ENCODE peak calls at places on chromosomes 16 and 17, in four cellular contexts. K is heart left ventricle, N is testis, B is A549. F is an unnamed sample.

GRCh38 chr16:13680021-13680672 is 239.8 kb upstream of the ERCC4 start:
- DNase-seq in K (no peak), B (peak), N (no peak), F (no peak)

GRCh38 chr17:57940653-57941329 is 14.4 kb downstream of the CUEDC1 start:
- DNase-seq in K (no peak), B (no peak), N (no peak), F (no peak)

GRCh38 chr17:13437966-13438779 is 163.6 kb downstream of the HS3ST3A1 start:
- DNase-seq in N (no peak), K (no peak), B (no peak), F (no peak)

GRCh38 chr17:82859431-82860403 is 19.9 kb upstream of the ZNF750 start:
- DNase-seq in N (no peak), B (peak), K (no peak), F (peak)

GRCh38 chr16:87350681-87351319 is 32.8 kb downstream of the FBXO31 start:
- DNase-seq in B (no peak), N (peak), K (no peak), F (peak)

GRCh38 chr16:11576427-11577289 is 10.1 kb downstream of the LITAF start:
- DNase-seq in K (no peak), B (peak), N (peak), F (no peak)

GRCh38 chr16:70391881-70392481 is 45.3 kb downstream of the DDX19A start:
- DNase-seq in N (peak), B (peak), K (no peak), F (peak)

GRCh38 chr17:76234354-76234679 is 6.0 kb downstream of the RNF157 start:
- DNase-seq in K (no peak), N (no peak), B (no peak), F (no peak)

GRCh38 chr17:78322858-78323455 is 36.9 kb downstream of the SOCS3 start:
- DNase-seq in N (peak), K (peak), B (no peak), F (no peak)

GRCh38 chr17:48642059-48642842 is 16.1 kb upstream of the HOXB9 start:
- DNase-seq in K (no peak), B (peak), N (no peak), F (no peak)

GRCh38 chr16:15952265-15952711 is 2.9 kb downstream of the ABCC1 start:
- DNase-seq in B (no peak), N (no peak), K (peak), F (peak)

GRCh38 chr16:15950869-15951268 is 1.5 kb downstream of the ABCC1 start:
- DNase-seq in N (no peak), K (no peak), B (no peak), F (no peak)

GRCh38 chr16:15953477-15953876 is 4.1 kb downstream of the ABCC1 start:
- DNase-seq in K (no peak), B (no peak), N (no peak), F (peak)

GRCh38 chr16:15950167-15950854 is 895 bp downstream of the ABCC1 start:
- DNase-seq in N (peak), K (peak), B (no peak), F (peak)

GRCh38 chr16:15951852-15952251 is 2.4 kb downstream of the ABCC1 start:
- DNase-seq in N (peak), B (no peak), K (no peak), F (no peak)
- H3K27ac ChIP-seq in N (peak), B (peak), K (peak), F (peak)

GRCh38 chr17:44981221-44981968 is 13.3 kb upstream of the C1QL1 start:
- DNase-seq in N (no peak), K (no peak), B (peak), F (peak)

GRCh38 chr17:44983563-44983962 is 15.5 kb upstream of the C1QL1 start:
- DNase-seq in N (no peak), B (no peak), K (peak), F (no peak)

GRCh38 chr17:44978807-44979206 is 10.7 kb upstream of the C1QL1 start:
- DNase-seq in K (no peak), N (no peak), B (no peak), F (no peak)

GRCh38 chr17:44979426-44980273 is 11.5 kb upstream of the C1QL1 start:
- DNase-seq in N (no peak), B (no peak), K (no peak), F (no peak)

DNA sequence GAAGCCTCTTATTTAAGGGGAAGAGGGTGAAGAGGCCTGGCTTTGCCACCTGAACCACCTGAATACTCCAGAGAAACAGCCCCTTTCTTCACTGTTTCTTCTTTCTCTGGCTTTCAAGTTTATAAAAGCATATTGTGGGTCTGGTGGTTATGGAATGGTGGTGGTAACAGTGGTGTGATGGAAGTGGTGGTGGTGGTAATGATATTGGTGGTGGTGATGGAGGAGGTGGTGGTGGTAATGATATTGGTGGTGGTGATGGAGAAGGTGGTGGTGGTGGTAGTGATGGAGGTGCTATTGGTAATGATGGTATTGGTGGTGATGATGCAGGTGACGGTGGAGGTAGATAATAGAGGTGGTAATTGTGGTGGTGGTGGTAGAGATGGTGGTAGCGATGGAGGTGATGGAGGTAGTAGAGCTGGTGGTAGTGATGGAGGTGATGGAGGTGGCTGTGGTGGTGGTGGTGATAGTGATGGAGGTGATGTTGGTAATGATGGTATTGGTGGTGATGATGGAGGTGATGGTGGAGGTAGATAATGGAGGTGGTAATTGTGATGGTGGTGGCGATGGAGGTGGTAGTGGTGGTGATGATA is 14.1 kb upstream of the C1QL1 start:
- DNase-seq in N (no peak), K (no peak), B (no peak), F (no peak)
- H3K27ac ChIP-seq in N (no peak), K (no peak), B (peak), F (no peak)

GRCh38 chr17:40510328-40510648 is 8.9 kb upstream of the TNS4 start:
- DNase-seq in K (no peak), B (peak), N (no peak), F (peak)

GRCh38 chr17:40511667-40512221 is 10.3 kb upstream of the TNS4 start:
- DNase-seq in N (no peak), B (no peak), K (no peak), F (no peak)

GRCh38 chr17:40514013-40514875 is 12.8 kb upstream of the TNS4 start:
- DNase-seq in K (no peak), N (no peak), B (no peak), F (no peak)

GRCh38 chr17:40509626-40510327 is 8.4 kb upstream of the TNS4 start:
- DNase-seq in N (no peak), K (no peak), B (no peak), F (no peak)

DNA sequence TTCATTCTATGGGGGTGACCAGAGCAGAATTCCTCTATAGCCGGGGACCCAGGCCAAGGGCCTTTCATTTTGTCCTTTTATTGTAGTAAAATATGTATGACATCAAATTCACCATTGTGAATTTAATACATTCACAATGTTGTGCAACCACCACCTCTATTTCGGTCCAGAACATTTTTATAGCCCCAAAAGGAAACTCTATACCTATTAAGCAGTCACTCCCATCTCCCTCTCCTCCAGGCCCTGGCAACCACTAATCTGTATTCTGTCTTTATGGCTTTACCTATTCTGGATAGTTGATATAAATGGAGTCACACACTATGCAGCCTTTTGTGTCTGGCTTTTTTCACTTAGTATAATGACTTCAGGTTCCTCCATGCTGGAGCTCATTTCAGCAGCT is 9.7 kb upstream of the TNS4 start:
- DNase-seq in N (no peak), B (no peak), K (no peak), F (no peak)
- H3K27ac ChIP-seq in N (no peak), B (peak), K (no peak), F (no peak)

DNA sequence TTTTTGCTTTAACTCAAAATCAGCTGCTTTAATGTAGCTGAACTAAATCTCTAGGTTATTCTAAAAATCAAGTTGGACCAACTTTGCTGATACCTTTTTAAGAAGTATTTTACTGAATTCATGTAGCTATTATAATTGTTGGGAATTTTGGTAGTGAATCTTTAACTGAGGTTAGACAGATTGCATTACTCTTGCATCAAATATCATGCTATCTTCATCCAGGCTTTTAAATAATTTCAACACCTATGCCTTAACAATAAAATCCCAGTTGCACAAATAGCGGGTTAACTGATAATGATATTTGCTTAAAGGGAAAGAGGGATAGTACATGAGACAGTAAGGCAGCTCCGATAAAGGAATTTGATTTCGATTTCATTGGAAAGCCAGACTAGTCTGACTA is 241.3 kb upstream of the TBX2 start:
- DNase-seq in N (no peak), K (no peak), B (peak), F (no peak)
- H3K27ac ChIP-seq in N (no peak), K (no peak), B (peak), F (no peak)

GRCh38 chr16:9843424-9844013 is 338.7 kb downstream of the GRIN2A start:
- DNase-seq in K (no peak), N (no peak), B (no peak), F (no peak)
- H3K27ac ChIP-seq in K (no peak), N (no peak), B (no peak), F (no peak)

F was measured in adrenal gland.